ENCODE peak calls at places on chromosomes 11 and 22, in nine cellular contexts. A is Calu3, B is colonic mucosa, D is epithelial cell of proximal tubule, L is IMR-90, N is mammary epithelial cell, G is OCI-LY7, V is AG04449, T is cardiac fibroblast. S is an unnamed sample.

GRCh38 chr11:9808943-9809342 is 145.1 kb downstream of the SWAP70 start:
- DNase-seq in A (peak; percentile 16), B (no peak), D (no peak), L (no peak), N (peak; percentile 24), G (no peak), V (no peak), T (peak; percentile 58), S (no peak)

GRCh38 chr22:31620756-31621480 is 41.1 kb downstream of the PISD start:
- DNase-seq in A (no peak), B (no peak), D (no peak), L (no peak), N (no peak), G (no peak), V (no peak), T (no peak), S (no peak)

GRCh38 chr11:63489879-63490278 is 1.1 kb downstream of the PLAAT5 start:
- DNase-seq in A (no peak), B (no peak), D (no peak), L (no peak), N (no peak), G (no peak), V (no peak), T (peak; percentile 10), S (no peak)

GRCh38 chr11:17394743-17395390 is 6.4 kb upstream of the KCNJ11 start:
- DNase-seq in A (no peak), B (no peak), D (no peak), L (no peak), N (no peak), G (no peak), V (no peak), T (no peak), S (no peak)

GRCh38 chr11:497565-498296 is 9.3 kb downstream of the RNH1 start:
- DNase-seq in A (no peak), B (no peak), D (no peak), L (no peak), N (no peak), G (no peak), V (no peak), T (no peak), S (no peak)

GRCh38 chr22:40491990-40492631 is 121.7 kb downstream of the SGSM3 start:
- DNase-seq in A (no peak), B (no peak), D (no peak), L (peak; percentile 40), N (no peak), G (peak; percentile 91), V (no peak), T (peak; percentile 50), S (no peak)

GRCh38 chr11:35066783-35067476 is 72.0 kb upstream of the CD44 start:
- DNase-seq in A (no peak), B (no peak), D (no peak), L (no peak), N (no peak), G (no peak), V (no peak), T (no peak), S (no peak)

GRCh38 chr22:17922925-17923898 is 101.1 kb downstream of the MICAL3 start:
- DNase-seq in A (peak; percentile 16), B (no peak), D (peak; percentile 79), L (peak; percentile 89), N (no peak), G (no peak), V (peak; percentile 57), T (peak; percentile 66), S (no peak)

GRCh38 chr22:32644252-32645100 is 157.0 kb upstream of the TIMP3 start:
- DNase-seq in A (peak; percentile 13), B (peak; percentile 30), D (no peak), L (peak; percentile 59), N (peak; percentile 93), G (no peak), V (no peak), T (peak; percentile 22), S (no peak)

GRCh38 chr22:41598891-41599635 is 9.4 kb upstream of the PMM1 start:
- DNase-seq in A (no peak), B (no peak), D (no peak), L (no peak), N (peak; percentile 58), G (no peak), V (no peak), T (no peak), S (no peak)

GRCh38 chr22:28435271-28435825 is 244.3 kb downstream of the TTC28 start:
- DNase-seq in A (peak; percentile 1), B (peak; percentile 28), D (no peak), L (no peak), N (peak; percentile 47), G (no peak), V (no peak), T (no peak), S (no peak)

GRCh38 chr22:20566420-20567260 is 59.2 kb downstream of the MED15 start:
- DNase-seq in A (no peak), B (no peak), D (no peak), L (peak; percentile 82), N (peak; percentile 61), G (no peak), V (peak; percentile 82), T (peak; percentile 80), S (no peak)

GRCh38 chr11:79720115-79720514 is 279.3 kb upstream of the TENM4 start:
- DNase-seq in A (no peak), B (no peak), D (no peak), L (no peak), N (no peak), G (no peak), V (no peak), T (no peak), S (no peak)

GRCh38 chr22:48376936-48377335 is 1450.7 kb downstream of the BRD1 start:
- DNase-seq in A (no peak), B (no peak), D (no peak), L (no peak), N (no peak), G (no peak), V (no peak), T (no peak), S (no peak)

DNA sequence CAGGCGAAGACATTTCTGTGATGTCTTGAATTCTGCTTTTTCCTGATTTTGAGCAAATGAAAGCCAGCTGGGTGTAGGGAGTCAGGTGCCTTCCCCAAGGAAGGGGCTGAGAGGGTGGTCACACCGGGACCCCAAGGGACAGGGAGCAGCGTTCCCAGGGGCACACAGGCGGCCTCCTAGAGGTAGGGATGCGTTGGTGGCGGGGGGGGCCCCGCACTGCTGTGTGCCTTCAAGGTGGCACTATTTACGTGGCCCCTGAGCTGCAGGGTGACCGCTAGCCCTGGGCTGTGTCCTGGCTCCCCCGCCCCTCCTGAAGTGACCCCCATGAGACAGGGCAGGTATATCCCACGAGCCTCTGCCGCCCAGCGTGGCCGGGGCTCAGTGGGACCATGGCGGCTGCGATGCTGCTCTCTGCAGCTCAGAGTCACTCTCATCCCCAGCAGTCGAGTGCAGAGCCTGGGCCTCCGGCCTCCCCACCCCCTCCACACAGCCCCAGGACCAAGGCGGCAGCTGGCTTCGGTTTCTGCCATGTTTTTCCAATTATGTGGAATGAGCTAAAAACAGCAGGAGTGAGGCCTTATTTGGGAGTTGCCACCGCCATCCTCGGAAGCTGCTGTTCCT is 60.9 kb downstream of the LRP5 start:
- DNase-seq in A (no peak), B (no peak), D (no peak), L (peak; percentile 61), N (no peak), G (no peak), V (peak; percentile 34), T (no peak), S (peak; percentile 20)
- TF ChIP-seq CTCF in A (no peak), B (no peak), D (no peak), L (no peak), N (no peak), G (no peak), V (no peak), T (no peak), S (no peak)

DNA sequence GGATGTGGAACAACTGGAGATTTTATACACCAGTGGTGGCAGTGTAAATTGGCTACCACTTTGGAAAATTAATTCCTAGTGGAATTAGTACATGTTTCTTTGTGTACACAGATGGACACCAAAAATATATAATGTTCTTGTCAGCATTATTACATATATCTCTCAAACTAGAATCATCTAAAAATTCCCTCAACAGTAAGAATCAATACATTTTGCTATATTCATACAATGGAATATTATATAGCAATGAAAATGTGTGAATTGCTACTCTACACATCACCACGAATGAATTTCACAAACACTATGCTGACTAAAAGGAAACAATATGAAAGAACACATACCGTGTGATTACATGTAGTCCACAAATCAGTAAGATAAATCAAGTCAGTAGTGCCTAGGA is 33.9 kb downstream of the CCDC90B start:
- DNase-seq in A (no peak), B (no peak), D (no peak), L (no peak), N (no peak), G (no peak), V (no peak), T (no peak), S (no peak)
- TF ChIP-seq CTCF in A (no peak), B (no peak), D (no peak), L (no peak), N (no peak), G (no peak), V (no peak), T (no peak), S (no peak)

GRCh38 chr11:75802913-75803820 is 11.8 kb upstream of the UVRAG start:
- DNase-seq in A (peak; percentile 79), B (peak; percentile 86), D (no peak), L (peak; percentile 65), N (peak; percentile 45), G (peak; percentile 80), V (no peak), T (peak; percentile 82), S (peak; percentile 83)
- TF ChIP-seq CTCF in A (peak; percentile 83), B (peak; percentile 82), D (peak; percentile 97), L (peak; percentile 91), N (peak; percentile 92), G (peak; percentile 98), V (peak; percentile 93), T (peak; percentile 89), S (peak; percentile 91)

GRCh38 chr11:75263944-75264349 is 23.4 kb downstream of the TPBGL start:
- DNase-seq in A (no peak), B (no peak), D (peak; percentile 29), L (peak; percentile 12), N (no peak), G (peak; percentile 26), V (no peak), T (peak; percentile 45), S (no peak)
- TF ChIP-seq CTCF in A (no peak), B (no peak), D (no peak), L (no peak), N (no peak), G (no peak), V (no peak), T (no peak), S (no peak)

DNA sequence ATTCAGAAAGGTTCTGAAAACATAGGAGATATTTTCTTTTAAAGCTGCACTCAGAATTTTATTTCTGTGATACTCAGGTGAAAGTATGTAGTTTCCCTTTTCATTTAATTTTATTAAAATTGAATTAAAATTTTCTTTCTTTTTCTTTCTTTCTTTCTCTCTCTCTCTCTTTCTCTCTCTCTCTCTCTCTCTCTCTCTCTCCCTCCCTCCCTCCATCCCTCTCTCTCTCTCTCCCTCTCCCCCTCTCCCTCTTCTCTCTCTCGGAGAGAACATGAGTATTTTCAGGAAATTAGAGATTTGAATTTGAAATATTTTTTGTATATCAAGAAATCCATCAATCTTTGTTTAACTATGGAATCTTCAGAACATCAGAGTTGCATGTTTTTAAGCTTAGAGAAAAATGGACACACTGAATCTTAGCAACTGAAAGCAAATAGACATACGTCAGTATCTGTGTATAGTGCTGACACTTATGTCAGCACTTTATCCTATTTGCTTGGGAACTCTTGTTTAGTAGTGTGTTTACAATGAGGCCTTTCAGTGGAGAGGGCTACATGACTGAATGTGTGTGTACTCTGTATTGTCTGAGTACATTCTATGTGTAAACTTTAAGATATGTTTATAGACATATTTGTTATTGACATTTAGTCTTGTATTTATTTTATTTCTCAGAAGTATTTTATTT is 44.5 kb downstream of the PDE3B start:
- DNase-seq in A (no peak), B (no peak), D (no peak), L (no peak), N (no peak), G (no peak), V (no peak), T (no peak), S (no peak)
- TF ChIP-seq CTCF in A (no peak), B (no peak), D (no peak), L (no peak), N (no peak), G (no peak), V (no peak), T (no peak), S (no peak)